ENCODE peak calls at places on chromosomes 16 and 17, in ten cellular contexts. K is stimulated activated naive CD8-positive, alpha-beta T cell treated with anti-CD3 and anti-CD28 coated beads, Interleukin-15, Interleukin-2, amounts not matched to agents 100 U/mL and 50 U/mL, for 24 hours; B is MM.1S; L is HEK293T; Y is left cardiac atrium; H is T-helper 1 cell; Q is Karpas-422; G is ELR; A is NCI-H226; V is smooth muscle cell of the brain vasculature. X is an unnamed sample.

GRCh38 chr16:80346160-80346632 is 194.6 kb upstream of the DYNLRB2 start:
- DNase-seq in K (no peak), B (peak), L (no peak), Y (no peak), H (no peak), Q (no peak), G (no peak), A (no peak), V (peak), X (no peak)

GRCh38 chr17:65364408-65364807 is 197.0 kb downstream of the AXIN2 start:
- DNase-seq in K (no peak), B (no peak), L (no peak), Y (no peak), H (no peak), Q (no peak), G (no peak), A (no peak), V (no peak), X (no peak)

GRCh38 chr16:70579648-70580630 is 56.3 kb downstream of the SF3B3 start:
- DNase-seq in K (no peak), B (no peak), L (no peak), Y (peak), H (no peak), Q (peak), G (no peak), A (no peak), V (no peak), X (no peak)

GRCh38 chr17:81251091-81251942 is 12.2 kb downstream of the NDUFAF8 start:
- DNase-seq in K (no peak), B (no peak), L (no peak), Y (no peak), H (no peak), Q (peak), G (no peak), A (no peak), V (no peak), X (no peak)

GRCh38 chr16:22050963-22051362 is 41.4 kb upstream of the VWA3A start:
- DNase-seq in K (no peak), B (no peak), L (no peak), Y (no peak), H (no peak), Q (no peak), G (no peak), A (no peak), V (no peak), X (no peak)

GRCh38 chr16:66886346-66886745 is 6.0 kb downstream of the PDP2 start:
- DNase-seq in K (no peak), B (no peak), L (no peak), Y (no peak), H (no peak), Q (no peak), G (no peak), A (no peak), V (no peak), X (no peak)

GRCh38 chr16:80580109-80580832 is 39.5 kb downstream of the DYNLRB2 start:
- DNase-seq in K (peak), B (peak), L (no peak), Y (no peak), H (peak), Q (no peak), G (peak), A (peak), V (no peak), X (peak)

GRCh38 chr17:72030067-72030899 is 90.5 kb upstream of the SOX9 start:
- DNase-seq in K (peak), B (peak), L (peak), Y (peak), H (no peak), Q (peak), G (peak), A (no peak), V (peak), X (peak)

GRCh38 chr16:3656491-3657468 is 2.3 kb downstream of the DNASE1 start:
- DNase-seq in K (peak), B (no peak), L (no peak), Y (no peak), H (no peak), Q (no peak), G (peak), A (no peak), V (no peak), X (no peak)

GRCh38 chr16:27450836-27451341 is 48.9 kb downstream of the IL21R start:
- DNase-seq in K (peak), B (no peak), L (no peak), Y (no peak), H (no peak), Q (peak), G (peak), A (no peak), V (no peak), X (no peak)

GRCh38 chr17:18258356-18259038 is at the start of gene FLII:
- DNase-seq in K (peak), B (peak), L (peak), Y (peak), H (peak), Q (peak), G (peak), A (no peak), V (no peak), X (peak)

GRCh38 chr16:69565611-69566436 is at the start of gene NFAT5:
- DNase-seq in K (peak), B (peak), L (peak), Y (peak), H (peak), Q (peak), G (peak), A (peak), V (peak), X (peak)

GRCh38 chr17:5931611-5932010 is 138.6 kb upstream of the WSCD1 start:
- DNase-seq in K (no peak), B (no peak), L (no peak), Y (no peak), H (no peak), Q (no peak), G (no peak), A (no peak), V (no peak), X (no peak)

GRCh38 chr17:50634915-50635719 is 436 bp downstream of the ABCC3 start:
- DNase-seq in K (no peak), B (no peak), L (no peak), Y (no peak), H (no peak), Q (no peak), G (peak), A (no peak), V (no peak), X (no peak)

X was measured in T follicular helper cell.